ENCODE peak calls at places on chromosomes 7 and 10, in five cellular contexts. I is HL-60, Y is transverse colon, X is HCT116, C is heart right ventricle. J is an unnamed sample.

GRCh38 chr10:99709480-99710229 is 22.3 kb downstream of the COX15 start:
- DNase-seq in I (no peak), X (no peak), C (no peak), Y (no peak), J (no peak)

GRCh38 chr7:111486472-111487142 is 75.7 kb downstream of the IMMP2L start:
- DNase-seq in C (peak; percentile 13), X (peak; percentile 29), I (no peak), Y (no peak), J (no peak)

GRCh38 chr7:82105463-82105862 is 335.6 kb upstream of the HGF start:
- DNase-seq in I (no peak), C (no peak), X (peak; percentile 41), Y (no peak), J (no peak)

GRCh38 chr7:5295039-5296014 is 12.6 kb downstream of the SLC29A4 start:
- DNase-seq in Y (no peak), C (no peak), X (no peak), I (no peak), J (no peak)

GRCh38 chr10:122504551-122504950 is 43.2 kb downstream of the HTRA1 start:
- DNase-seq in C (peak; percentile 91), I (no peak), Y (peak; percentile 79), X (no peak), J (peak; percentile 84)

GRCh38 chr7:5670173-5670933 is 111.1 kb downstream of the RNF216 start:
- DNase-seq in Y (no peak), X (no peak), I (peak; percentile 71), C (no peak), J (no peak)

GRCh38 chr10:60798031-60798430 is 19.8 kb downstream of the CDK1 start:
- DNase-seq in X (no peak), I (no peak), Y (no peak), C (no peak), J (no peak)

GRCh38 chr10:109784236-109784635 is 139.1 kb downstream of the XPNPEP1 start:
- DNase-seq in Y (no peak), X (no peak), C (no peak), I (no peak), J (no peak)

GRCh38 chr10:17075510-17075909 is 54.1 kb downstream of the CUBN start:
- DNase-seq in Y (no peak), I (peak; percentile 12), C (no peak), X (no peak), J (no peak)

GRCh38 chr10:123862421-123863188 is 29.0 kb downstream of the CPXM2 start:
- DNase-seq in X (no peak), Y (no peak), I (no peak), C (no peak), J (no peak)

GRCh38 chr7:96187735-96188622 is 133.9 kb downstream of the SLC25A13 start:
- DNase-seq in I (no peak), C (no peak), Y (no peak), X (no peak), J (no peak)

GRCh38 chr10:12348870-12349627 is at the start of gene CAMK1D:
- DNase-seq in X (no peak), C (peak; percentile 69), I (peak; percentile 35), Y (peak; percentile 91), J (peak; percentile 97)

GRCh38 chr10:86594535-86594934 is 59.8 kb upstream of the OPN4 start:
- DNase-seq in Y (no peak), X (peak; percentile 18), C (no peak), I (no peak), J (no peak)

DNA sequence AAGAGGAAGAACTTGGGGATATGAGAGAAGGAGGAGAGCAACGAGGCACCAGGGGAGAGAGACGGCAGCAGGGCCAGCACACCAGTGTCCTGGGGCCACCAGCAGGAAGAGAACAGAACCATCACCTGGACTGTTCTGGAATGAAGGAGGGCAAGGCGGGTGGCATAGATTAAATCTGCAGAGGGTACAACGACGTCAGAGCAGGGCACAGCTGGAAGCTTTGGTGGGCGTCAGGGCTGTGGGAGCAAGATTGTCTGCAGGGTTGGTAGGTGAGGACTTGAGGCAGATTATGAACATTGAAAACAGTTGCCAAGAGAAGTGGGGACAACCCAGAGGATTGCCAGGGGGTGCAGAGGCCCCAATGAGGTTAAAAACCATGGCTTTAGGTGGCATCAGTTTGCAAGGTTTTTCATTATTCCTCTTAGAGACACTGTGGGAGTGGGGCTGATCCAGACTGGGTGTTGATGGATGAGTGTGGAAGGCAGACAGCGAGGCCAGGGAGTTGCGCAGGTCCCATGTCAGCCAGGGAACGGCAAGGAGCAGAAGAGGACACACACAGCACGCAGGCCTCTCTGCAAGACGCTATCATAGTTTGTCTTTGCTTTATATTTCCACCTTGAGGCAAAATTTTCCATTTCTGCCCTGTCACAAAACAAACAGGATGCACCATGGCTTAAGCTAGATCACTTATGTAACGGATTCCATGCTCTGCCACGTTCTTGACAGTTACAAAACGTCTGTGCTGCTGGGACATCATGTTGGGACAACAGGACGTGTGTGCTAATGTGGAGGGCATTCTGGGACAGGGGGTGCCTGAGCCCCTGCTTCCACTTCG is 52.5 kb upstream of the LEP start:
- DNase-seq in C (no peak), I (no peak), Y (no peak), X (no peak), J (no peak)
- H3K27me3 ChIP-seq in C (no peaks in the 10 kb centered on the region), I (no peaks in the 10 kb centered on the region), Y (peaks cover 49% of the 10 kb centered on the region), X (no peaks in the 10 kb centered on the region), J (peaks cover 8% of the 10 kb centered on the region)

GRCh38 chr10:58326967-58327381 is 7.8 kb upstream of the UBE2D1 start:
- DNase-seq in X (no peak), C (peak; percentile 34), Y (no peak), I (no peak), J (peak; percentile 35)
- H3K4me3 ChIP-seq in X (no peak overlapping the region), C (peak overlapping the region; percentile 46), Y (no peak overlapping the region), I (no peak overlapping the region), J (no peak overlapping the region)

DNA sequence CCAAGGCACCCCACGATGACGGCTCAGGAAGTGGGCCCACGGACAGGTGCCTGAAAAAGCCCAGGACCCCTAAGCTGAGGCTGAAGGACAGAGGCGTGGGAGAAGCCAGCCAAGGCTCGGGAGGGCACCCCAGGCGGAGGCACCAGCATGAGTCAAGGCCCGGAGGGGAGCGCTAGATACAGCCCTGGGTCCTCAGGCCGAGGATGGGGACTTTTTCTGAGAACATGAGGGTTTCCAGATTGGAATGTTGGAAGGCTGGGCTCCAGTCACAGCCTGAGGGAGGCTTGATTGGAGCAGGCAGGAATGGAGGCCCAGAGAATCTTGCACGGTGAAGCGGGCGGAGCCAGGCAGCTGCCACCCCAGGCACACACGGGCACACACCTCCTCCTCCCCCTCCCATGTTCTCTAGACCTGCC is 19.0 kb upstream of the ELFN1 start:
- DNase-seq in I (no peak), X (no peak), Y (no peak), C (no peak), J (no peak)
- H3K27me3 ChIP-seq in I (no peaks in the 10 kb centered on the region), X (no peaks in the 10 kb centered on the region), Y (peaks cover 21% of the 10 kb centered on the region), C (no peaks in the 10 kb centered on the region), J (peaks cover 79% of the 10 kb centered on the region)

GRCh38 chr7:30276203-30276900 is 8.0 kb upstream of the ZNRF2 start:
- DNase-seq in X (peak; percentile 43), C (peak; percentile 59), I (no peak), Y (peak; percentile 57), J (no peak)

GRCh38 chr7:30280631-30281030 is 3.8 kb upstream of the ZNRF2 start:
- DNase-seq in X (no peak), I (no peak), C (no peak), Y (no peak), J (no peak)

GRCh38 chr7:30278849-30279505 is 5.4 kb upstream of the ZNRF2 start:
- DNase-seq in I (no peak), Y (no peak), X (no peak), C (no peak), J (no peak)

GRCh38 chr7:30281263-30281662 is 3.1 kb upstream of the ZNRF2 start:
- DNase-seq in Y (no peak), X (no peak), I (no peak), C (no peak), J (no peak)

GRCh38 chr7:30278386-30278785 is 6.0 kb upstream of the ZNRF2 start:
- DNase-seq in Y (no peak), C (no peak), X (no peak), I (peak; percentile 38), J (no peak)
- H3K4me3 ChIP-seq in Y (no peak overlapping the region), C (no peak overlapping the region), X (no peak overlapping the region), I (no peak overlapping the region), J (no peak overlapping the region)

GRCh38 chr10:23197416-23197861 is 5.3 kb downstream of the PTF1A start:
- DNase-seq in I (no peak), Y (no peak), X (no peak), C (no peak), J (no peak)
- H3K27me3 ChIP-seq in I (no peaks in the 10 kb centered on the region), Y (peaks cover 100% of the 10 kb centered on the region), X (peaks cover 14% of the 10 kb centered on the region), C (peaks cover 21% of the 10 kb centered on the region), J (peaks cover 100% of the 10 kb centered on the region)

GRCh38 chr10:49837096-49837495 is 75.0 kb upstream of the OGDHL start:
- DNase-seq in Y (no peak), X (no peak), I (no peak), C (no peak), J (no peak)

GRCh38 chr10:49837685-49838084 is 75.6 kb upstream of the OGDHL start:
- DNase-seq in Y (no peak), X (no peak), I (no peak), C (no peak), J (no peak)

GRCh38 chr10:49834201-49834600 is 72.1 kb upstream of the OGDHL start:
- DNase-seq in Y (no peak), I (no peak), X (no peak), C (no peak), J (no peak)

GRCh38 chr10:49831352-49832040 is 69.4 kb upstream of the OGDHL start:
- DNase-seq in C (no peak), Y (no peak), I (no peak), X (no peak), J (no peak)

GRCh38 chr10:49833162-49833561 is 71.0 kb upstream of the OGDHL start:
- DNase-seq in Y (no peak), C (no peak), I (no peak), X (no peak), J (no peak)
- H3K4me3 ChIP-seq in Y (no peak overlapping the region), C (no peak overlapping the region), I (no peak overlapping the region), X (no peak overlapping the region), J (no peak overlapping the region)

GRCh38 chr10:105112862-105113261 is 471.8 kb downstream of the SORCS3 start:
- DNase-seq in I (no peak), C (no peak), Y (no peak), X (no peak), J (no peak)

GRCh38 chr10:105109164-105109563 is 468.1 kb downstream of the SORCS3 start:
- DNase-seq in Y (no peak), X (no peak), I (no peak), C (no peak), J (no peak)
- H3K27me3 ChIP-seq in Y (no peaks in the 10 kb centered on the region), X (peaks cover 2% of the 10 kb centered on the region), I (peaks cover 2% of the 10 kb centered on the region), C (no peaks in the 10 kb centered on the region), J (no peaks in the 10 kb centered on the region)

GRCh38 chr10:133247681-133248333 is 10.2 kb downstream of the VENTX start:
- DNase-seq in I (no peak), Y (no peak), X (no peak), C (no peak), J (no peak)
- H3K4me3 ChIP-seq in I (no peak overlapping the region), Y (no peak overlapping the region), X (no peak overlapping the region), C (no peak overlapping the region), J (no peak overlapping the region)